ENCODE peak calls at places on chromosomes 4 and X, in six cellular contexts. One of them, this sample, is unnamed.

GRCh38 chr4:1010522-1011021 is 854 bp upstream of the FGFRL1 start:
- DNase-seq in H9: peak
- DNase-seq in mesenchymal stem cell: peak
- DNase-seq in IMR-90: peak
- DNase-seq in neuronal stem cell: no peak
- DNase-seq in H1: no peak
- DNase-seq in this sample: peak

GRCh38 chr4:53649357-53649756 is 58.1 kb upstream of the LNX1 start:
- DNase-seq in H9: no peak
- DNase-seq in mesenchymal stem cell: no peak
- DNase-seq in IMR-90: no peak
- DNase-seq in neuronal stem cell: no peak
- DNase-seq in H1: no peak
- DNase-seq in this sample: no peak

GRCh38 chr4:18398661-18399060 is 377.1 kb upstream of the LCORL start:
- DNase-seq in H9: no peak
- DNase-seq in mesenchymal stem cell: no peak
- DNase-seq in IMR-90: no peak
- DNase-seq in neuronal stem cell: peak
- DNase-seq in H1: no peak
- DNase-seq in this sample: peak

GRCh38 chrX:56813318-56813837 is 84.3 kb downstream of the NBDY start:
- DNase-seq in H9: peak
- DNase-seq in mesenchymal stem cell: peak
- DNase-seq in IMR-90: peak
- DNase-seq in neuronal stem cell: no peak
- DNase-seq in H1: no peak
- DNase-seq in this sample: peak

GRCh38 chr4:113831469-113831868 is 69.9 kb upstream of the CAMK2D start:
- DNase-seq in H9: no peak
- DNase-seq in mesenchymal stem cell: no peak
- DNase-seq in IMR-90: no peak
- DNase-seq in neuronal stem cell: no peak
- DNase-seq in H1: no peak
- DNase-seq in this sample: no peak

GRCh38 chr4:151955721-151956340 is 195.0 kb upstream of the GATB start:
- DNase-seq in H9: no peak
- DNase-seq in mesenchymal stem cell: peak
- DNase-seq in IMR-90: peak
- DNase-seq in neuronal stem cell: no peak
- DNase-seq in H1: no peak
- DNase-seq in this sample: no peak

GRCh38 chr4:41569957-41570356 is 32.0 kb downstream of the LIMCH1 start:
- DNase-seq in H9: no peak
- DNase-seq in mesenchymal stem cell: peak
- DNase-seq in IMR-90: no peak
- DNase-seq in neuronal stem cell: no peak
- DNase-seq in H1: no peak
- DNase-seq in this sample: no peak

GRCh38 chr4:85147481-85148076 is 181.1 kb upstream of the WDFY3 start:
- DNase-seq in H9: peak
- DNase-seq in mesenchymal stem cell: peak
- DNase-seq in IMR-90: peak
- DNase-seq in neuronal stem cell: peak
- DNase-seq in H1: no peak
- DNase-seq in this sample: peak

GRCh38 chr4:95572304-95572991 is 23.7 kb upstream of the UNC5C start:
- DNase-seq in H9: peak
- DNase-seq in mesenchymal stem cell: peak
- DNase-seq in IMR-90: no peak
- DNase-seq in neuronal stem cell: no peak
- DNase-seq in H1: peak
- DNase-seq in this sample: no peak

GRCh38 chrX:8868906-8869305 is 67.7 kb upstream of the FAM9A start:
- DNase-seq in H9: no peak
- DNase-seq in mesenchymal stem cell: peak
- DNase-seq in IMR-90: peak
- DNase-seq in neuronal stem cell: no peak
- DNase-seq in H1: no peak
- DNase-seq in this sample: no peak

GRCh38 chrX:66635360-66635759 is 3.5 kb downstream of the EDA2R start:
- DNase-seq in H9: no peak
- DNase-seq in mesenchymal stem cell: peak
- DNase-seq in IMR-90: peak
- DNase-seq in neuronal stem cell: no peak
- DNase-seq in H1: no peak
- DNase-seq in this sample: peak

GRCh38 chrX:123756320-123756719 is 23.5 kb upstream of the THOC2 start:
- DNase-seq in H9: no peak
- DNase-seq in mesenchymal stem cell: no peak
- DNase-seq in IMR-90: peak
- DNase-seq in neuronal stem cell: no peak
- DNase-seq in H1: no peak
- DNase-seq in this sample: no peak

GRCh38 chr4:187172340-187172761 is 448.7 kb upstream of the FAT1 start:
- DNase-seq in H9: no peak
- DNase-seq in mesenchymal stem cell: peak
- DNase-seq in IMR-90: no peak
- DNase-seq in neuronal stem cell: no peak
- DNase-seq in H1: no peak
- DNase-seq in this sample: peak

GRCh38 chr4:85005865-85006377 is 39.4 kb upstream of the WDFY3 start:
- DNase-seq in H9: no peak
- DNase-seq in mesenchymal stem cell: peak
- DNase-seq in IMR-90: peak
- DNase-seq in neuronal stem cell: no peak
- DNase-seq in H1: no peak
- DNase-seq in this sample: peak

GRCh38 chr4:38605181-38605764 is 58.7 kb upstream of the KLF3 start:
- DNase-seq in H9: no peak
- DNase-seq in mesenchymal stem cell: peak
- DNase-seq in IMR-90: no peak
- DNase-seq in neuronal stem cell: no peak
- DNase-seq in H1: peak
- DNase-seq in this sample: no peak

GRCh38 chr4:140595065-140595464 is 26.3 kb upstream of the UCP1 start:
- DNase-seq in H9: peak
- DNase-seq in mesenchymal stem cell: peak
- DNase-seq in IMR-90: peak
- DNase-seq in neuronal stem cell: no peak
- DNase-seq in H1: peak
- DNase-seq in this sample: peak

GRCh38 chr4:109332926-109333464 is 30.5 kb upstream of the COL25A1 start:
- DNase-seq in H9: peak
- DNase-seq in mesenchymal stem cell: no peak
- DNase-seq in IMR-90: no peak
- DNase-seq in neuronal stem cell: no peak
- DNase-seq in H1: peak
- DNase-seq in this sample: no peak

GRCh38 chr4:38757945-38758344 is 24.8 kb downstream of the TLR10 start:
- DNase-seq in H9: peak
- DNase-seq in mesenchymal stem cell: no peak
- DNase-seq in IMR-90: no peak
- DNase-seq in neuronal stem cell: no peak
- DNase-seq in H1: no peak
- DNase-seq in this sample: peak

GRCh38 chr4:5712517-5712916 is 1.5 kb downstream of the EVC start:
- DNase-seq in H9: no peak
- DNase-seq in mesenchymal stem cell: peak
- DNase-seq in IMR-90: peak
- DNase-seq in neuronal stem cell: no peak
- DNase-seq in H1: no peak
- DNase-seq in this sample: peak

GRCh38 chr4:59537231-59537886 is 1662.8 kb upstream of the ADGRL3 start:
- DNase-seq in H9: no peak
- DNase-seq in mesenchymal stem cell: no peak
- DNase-seq in IMR-90: no peak
- DNase-seq in neuronal stem cell: no peak
- DNase-seq in H1: no peak
- DNase-seq in this sample: no peak

GRCh38 chr4:156109943-156110925 is 156.6 kb upstream of the CTSO start:
- DNase-seq in H9: peak
- DNase-seq in mesenchymal stem cell: peak
- DNase-seq in IMR-90: peak
- DNase-seq in neuronal stem cell: no peak
- DNase-seq in H1: peak
- DNase-seq in this sample: peak

GRCh38 chr4:173272987-173273386 is 61.2 kb downstream of the HMGB2 start:
- DNase-seq in H9: no peak
- DNase-seq in mesenchymal stem cell: peak
- DNase-seq in IMR-90: peak
- DNase-seq in neuronal stem cell: no peak
- DNase-seq in H1: no peak
- DNase-seq in this sample: no peak

DNA sequence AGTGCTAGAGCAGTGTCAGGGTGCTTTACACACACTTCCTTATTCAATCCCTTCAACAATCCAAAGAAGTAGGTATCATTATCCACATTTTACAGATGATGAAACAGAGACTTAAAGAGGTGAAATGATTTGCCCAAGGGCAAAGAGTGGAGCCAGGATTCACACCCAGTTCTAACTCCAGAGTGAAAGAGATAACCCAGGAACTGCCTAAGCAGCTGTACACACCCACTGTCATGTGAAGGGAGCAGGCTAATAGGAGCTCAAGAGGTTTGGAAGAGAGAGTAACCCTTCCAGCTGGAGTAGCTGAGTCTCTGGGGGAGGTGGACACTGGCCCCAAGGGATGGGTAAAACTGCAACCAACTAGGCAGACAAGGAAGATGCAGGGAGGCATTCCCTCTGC is 92.5 kb downstream of the FBXL5 start:
- DNase-seq in H9: no peak
- DNase-seq in mesenchymal stem cell: no peak
- DNase-seq in IMR-90: no peak
- DNase-seq in neuronal stem cell: no peak
- DNase-seq in H1: no peak
- DNase-seq in this sample: no peak
- H3K14ac ChIP-seq in H9: no peak
- H3K14ac ChIP-seq in mesenchymal stem cell: no peak
- H3K14ac ChIP-seq in IMR-90: no peak
- H3K14ac ChIP-seq in neuronal stem cell: no peak
- H3K14ac ChIP-seq in H1: no peak
- H3K14ac ChIP-seq in this sample: no peak

DNA sequence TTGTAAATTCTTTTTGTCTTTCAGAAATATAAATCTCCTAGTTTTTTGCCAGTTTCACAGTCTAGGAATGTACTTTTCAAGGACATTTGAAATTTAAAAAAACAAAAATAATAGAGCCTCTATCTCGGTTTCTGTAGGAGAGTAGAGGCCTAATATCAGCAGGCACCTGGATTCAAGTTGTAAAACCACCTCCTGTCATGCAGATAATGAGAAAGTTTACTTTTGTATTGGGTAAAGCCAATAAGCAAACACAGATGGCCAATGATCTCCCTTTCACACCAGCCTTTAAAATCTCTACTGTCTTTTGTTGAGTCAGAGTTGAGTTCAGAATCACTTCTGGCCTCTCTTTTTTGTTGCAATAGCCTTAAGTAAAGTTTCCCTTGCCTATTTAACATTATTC is 1499.9 kb downstream of the PCDH18 start:
- DNase-seq in H9: no peak
- DNase-seq in mesenchymal stem cell: no peak
- DNase-seq in IMR-90: no peak
- DNase-seq in neuronal stem cell: no peak
- DNase-seq in H1: no peak
- DNase-seq in this sample: no peak
- H2AFZ ChIP-seq in H9: no peak
- H2AFZ ChIP-seq in mesenchymal stem cell: no peak
- H2AFZ ChIP-seq in IMR-90: no peak
- H2AFZ ChIP-seq in neuronal stem cell: peak
- H2AFZ ChIP-seq in H1: no peak
- H2AFZ ChIP-seq in this sample: no peak

GRCh38 chr4:25817059-25817681 is 45.6 kb downstream of the SEL1L3 start:
- DNase-seq in H9: no peak
- DNase-seq in mesenchymal stem cell: no peak
- DNase-seq in IMR-90: peak
- DNase-seq in neuronal stem cell: no peak
- DNase-seq in H1: no peak
- DNase-seq in this sample: peak
- H3K14ac ChIP-seq in H9: no peak
- H3K14ac ChIP-seq in mesenchymal stem cell: no peak
- H3K14ac ChIP-seq in IMR-90: peak
- H3K14ac ChIP-seq in neuronal stem cell: no peak
- H3K14ac ChIP-seq in H1: no peak
- H3K14ac ChIP-seq in this sample: no peak

GRCh38 chr4:26566027-26566578 is 17.8 kb upstream of the TBC1D19 start:
- DNase-seq in H9: no peak
- DNase-seq in mesenchymal stem cell: no peak
- DNase-seq in IMR-90: no peak
- DNase-seq in neuronal stem cell: no peak
- DNase-seq in H1: no peak
- DNase-seq in this sample: no peak
- H2AFZ ChIP-seq in H9: no peak
- H2AFZ ChIP-seq in mesenchymal stem cell: no peak
- H2AFZ ChIP-seq in IMR-90: no peak
- H2AFZ ChIP-seq in neuronal stem cell: peak
- H2AFZ ChIP-seq in H1: no peak
- H2AFZ ChIP-seq in this sample: no peak

DNA sequence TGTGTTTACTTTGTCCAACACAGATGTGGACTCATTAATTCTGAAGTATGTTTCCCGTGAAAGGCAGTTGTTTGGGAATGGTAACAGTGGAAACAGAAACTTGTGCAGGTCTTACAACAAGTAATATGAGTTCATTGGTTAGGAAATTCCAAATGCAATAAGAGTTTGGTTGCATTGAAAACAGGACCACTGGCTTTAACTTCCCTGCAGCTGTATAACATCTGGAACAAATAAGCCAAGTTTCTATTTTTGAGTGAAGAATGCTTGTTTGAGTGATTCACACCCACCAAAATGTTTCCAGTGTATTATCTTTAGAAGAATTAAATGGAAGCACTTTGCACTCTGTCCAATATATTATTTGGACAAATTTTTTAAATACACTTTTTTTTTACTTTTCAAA is 82.3 kb upstream of the BMP3 start:
- DNase-seq in H9: no peak
- DNase-seq in mesenchymal stem cell: no peak
- DNase-seq in IMR-90: no peak
- DNase-seq in neuronal stem cell: no peak
- DNase-seq in H1: no peak
- DNase-seq in this sample: no peak
- H3K14ac ChIP-seq in H9: no peak
- H3K14ac ChIP-seq in mesenchymal stem cell: no peak
- H3K14ac ChIP-seq in IMR-90: no peak
- H3K14ac ChIP-seq in neuronal stem cell: no peak
- H3K14ac ChIP-seq in H1: no peak
- H3K14ac ChIP-seq in this sample: no peak

DNA sequence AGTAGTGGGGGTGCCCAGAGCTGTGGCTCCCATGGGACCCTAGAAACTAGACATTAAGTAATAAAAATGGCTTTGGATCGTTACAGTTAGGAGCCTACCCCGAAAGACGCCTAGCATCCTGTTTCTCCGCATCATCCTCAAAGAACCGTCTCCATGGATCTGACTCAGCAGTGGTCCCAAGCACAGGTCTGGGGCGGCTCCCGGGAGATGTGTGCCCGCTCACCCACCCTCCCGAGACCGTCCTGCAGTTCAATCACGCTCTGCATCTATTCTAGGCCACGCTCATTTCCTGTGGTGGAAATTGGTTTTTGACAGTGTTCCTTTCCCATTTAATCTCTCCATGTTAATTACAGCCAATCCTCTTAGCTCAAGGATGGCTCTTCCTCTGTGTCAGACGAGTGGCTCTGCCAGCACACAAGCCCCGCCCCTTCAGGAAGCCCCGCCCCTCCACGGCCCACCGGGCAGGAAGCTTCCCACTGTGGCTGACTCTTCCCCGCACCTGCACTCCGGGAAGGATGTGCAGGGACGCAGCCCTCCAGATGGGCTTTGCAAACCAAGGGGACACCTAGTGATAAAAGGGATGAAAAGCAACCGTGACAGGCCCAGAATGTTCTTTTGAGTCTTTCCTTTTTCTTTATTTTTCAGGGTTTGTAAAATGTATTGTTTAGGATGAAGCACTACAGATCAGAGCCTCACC is 34.5 kb upstream of the HELT start:
- DNase-seq in H9: peak
- DNase-seq in mesenchymal stem cell: peak
- DNase-seq in IMR-90: peak
- DNase-seq in neuronal stem cell: peak
- DNase-seq in H1: peak
- DNase-seq in this sample: peak
- H2AFZ ChIP-seq in H9: no peak
- H2AFZ ChIP-seq in mesenchymal stem cell: no peak
- H2AFZ ChIP-seq in IMR-90: no peak
- H2AFZ ChIP-seq in neuronal stem cell: peak
- H2AFZ ChIP-seq in H1: peak
- H2AFZ ChIP-seq in this sample: no peak

This sample was measured in trophoblast cell.